ENCODE peak calls at places on chromosomes 2 and 18, in four cellular contexts. N is progenitor cell of endocrine pancreas, X is A549, S is osteocyte. C is an unnamed sample.

GRCh38 chr2:26243643-26244478 is 571 bp downstream of the HADHA start:
- DNase-seq in N (no peak), X (peak; percentile 19), S (no peak), C (no peak)

GRCh38 chr18:32724071-32724696 is 48.6 kb downstream of the KLHL14 start:
- DNase-seq in N (no peak), X (no peak), S (no peak), C (no peak)

GRCh38 chr18:47710451-47710850 is 220.0 kb downstream of the SMAD2 start:
- DNase-seq in N (no peak), X (no peak), S (no peak), C (no peak)

GRCh38 chr2:144048631-144049060 is 471.3 kb downstream of the ZEB2 start:
- DNase-seq in N (no peak), X (no peak), S (no peak), C (no peak)

GRCh38 chr2:55163258-55163657 is 68.8 kb downstream of the CLHC1 start:
- DNase-seq in N (no peak), X (no peak), S (peak; percentile 65), C (peak; percentile 24)

GRCh38 chr2:177281400-177282021 is 17.0 kb upstream of the NFE2L2 start:
- DNase-seq in N (no peak), X (no peak), S (no peak), C (no peak)

GRCh38 chr2:138274421-138275291 is 226.9 kb upstream of the SPOPL start:
- DNase-seq in N (no peak), X (no peak), S (no peak), C (no peak)

GRCh38 chr2:163493330-163494319 is 242.2 kb downstream of the FIGN start:
- DNase-seq in N (no peak), X (no peak), S (no peak), C (no peak)

GRCh38 chr2:101697124-101697793 is at the start of gene MAP4K4:
- DNase-seq in N (peak; percentile 61), X (peak; percentile 72), S (peak; percentile 90), C (peak; percentile 85)

GRCh38 chr2:16320716-16321115 is 344.9 kb downstream of the CYRIA start:
- DNase-seq in N (no peak), X (no peak), S (no peak), C (no peak)

GRCh38 chr2:105612049-105612448 is 132.7 kb upstream of the NCK2 start:
- DNase-seq in N (no peak), X (no peak), S (no peak), C (no peak)

DNA sequence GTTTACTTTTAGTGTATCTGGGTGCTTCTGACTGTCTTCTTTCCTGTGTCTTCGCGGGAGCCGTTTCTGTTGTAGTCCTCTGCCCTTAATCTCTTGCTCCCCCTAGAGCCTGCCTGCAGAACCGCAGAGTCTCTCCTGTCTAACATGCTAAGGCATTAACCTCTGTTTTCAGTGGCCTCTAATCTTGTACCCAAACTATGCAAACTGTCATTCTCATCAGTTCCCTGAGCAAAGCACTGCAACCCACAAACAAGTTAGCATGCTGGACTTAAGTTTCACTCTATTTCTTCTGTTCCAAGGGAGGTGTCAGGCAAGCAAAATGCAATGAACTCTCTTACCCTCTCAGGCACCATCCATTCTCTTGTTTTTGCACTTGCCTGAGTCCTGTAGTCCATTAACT is 138.4 kb downstream of the OTX1 start:
- DNase-seq in N (no peak), X (peak; percentile 48), S (no peak), C (no peak)
- TF ChIP-seq CTCF in N (peak; percentile 55), X (peak; percentile 89), S (peak; percentile 64), C (peak; percentile 75)

GRCh38 chr2:201275991-201276390 is 15.7 kb downstream of the CASP8 start:
- DNase-seq in N (no peak), X (no peak), S (no peak), C (no peak)
- TF ChIP-seq CTCF in N (no peak), X (no peak), S (no peak), C (no peak)

GRCh38 chr18:2083691-2084090 is 487.6 kb downstream of the METTL4 start:
- DNase-seq in N (no peak), X (no peak), S (no peak), C (no peak)
- TF ChIP-seq CTCF in N (peak; percentile 48), X (no peak), S (no peak), C (peak; percentile 37)

GRCh38 chr2:30078521-30078920 is 68.3 kb upstream of the YPEL5 start:
- DNase-seq in N (no peak), X (no peak), S (no peak), C (no peak)
- TF ChIP-seq CTCF in N (no peak), X (no peak), S (no peak), C (no peak)

GRCh38 chr18:34624551-34624950 is 85.5 kb upstream of the DTNA start:
- DNase-seq in N (no peak), X (no peak), S (no peak), C (no peak)
- TF ChIP-seq CTCF in N (no peak), X (no peak), S (no peak), C (no peak)